ENCODE peak calls at places on chromosome 9, in eight cellular contexts. U, K, E, I, G, H, P and Q are unnamed samples.

GRCh38 chr9:128972956-128973355 is 25.5 kb downstream of the NUP188 start:
- DNase-seq in U (no peak), K (no peak), E (no peak), I (no peak), G (no peak), H (peak), P (peak), Q (no peak)

GRCh38 chr9:110744753-110745522 is 76.3 kb downstream of the MUSK start:
- DNase-seq in U (no peak), K (no peak), E (no peak), I (no peak), G (no peak), H (peak), P (peak), Q (no peak)

GRCh38 chr9:29769019-29769418 is 2195.7 kb upstream of the C9orf72 start:
- DNase-seq in U (no peak), K (no peak), E (no peak), I (no peak), G (no peak), H (no peak), P (no peak), Q (no peak)

GRCh38 chr9:16335788-16336580 is 534.5 kb downstream of the BNC2 start:
- DNase-seq in U (no peak), K (no peak), E (no peak), I (peak), G (peak), H (peak), P (peak), Q (no peak)

GRCh38 chr9:98635374-98635773 is 73.4 kb downstream of the GABBR2 start:
- DNase-seq in U (no peak), K (no peak), E (no peak), I (no peak), G (no peak), H (no peak), P (peak), Q (no peak)

GRCh38 chr9:88544245-88544644 is 9.3 kb downstream of the NXNL2 start:
- DNase-seq in U (no peak), K (no peak), E (no peak), I (no peak), G (no peak), H (peak), P (no peak), Q (no peak)

GRCh38 chr9:84439253-84439652 is 98.7 kb upstream of the SLC28A3 start:
- DNase-seq in U (no peak), K (no peak), E (no peak), I (no peak), G (no peak), H (no peak), P (no peak), Q (no peak)

GRCh38 chr9:107174441-107174840 is 108.6 kb upstream of the RAD23B start:
- DNase-seq in U (no peak), K (no peak), E (no peak), I (no peak), G (no peak), H (no peak), P (peak), Q (no peak)

GRCh38 chr9:8570776-8571175 is 771.2 kb upstream of the DMAC1 start:
- DNase-seq in U (no peak), K (no peak), E (no peak), I (no peak), G (no peak), H (no peak), P (no peak), Q (no peak)

GRCh38 chr9:82763631-82764030 is 299.3 kb downstream of the RASEF start:
- DNase-seq in U (no peak), K (no peak), E (peak), I (no peak), G (no peak), H (peak), P (no peak), Q (no peak)

GRCh38 chr9:113590991-113591898 is 127.7 kb downstream of the RGS3 start:
- DNase-seq in U (peak), K (peak), E (peak), I (peak), G (no peak), H (peak), P (peak), Q (no peak)

GRCh38 chr9:115717711-115718173 is 435.8 kb upstream of the PAPPA start:
- DNase-seq in U (no peak), K (no peak), E (no peak), I (no peak), G (no peak), H (no peak), P (peak), Q (no peak)

GRCh38 chr9:115715656-115716055 is 437.9 kb upstream of the PAPPA start:
- DNase-seq in U (no peak), K (no peak), E (no peak), I (no peak), G (no peak), H (no peak), P (no peak), Q (no peak)

GRCh38 chr9:115717298-115717697 is 436.3 kb upstream of the PAPPA start:
- DNase-seq in U (no peak), K (no peak), E (no peak), I (no peak), G (no peak), H (no peak), P (no peak), Q (no peak)
- H3K27ac ChIP-seq in U (no peak), K (no peak), E (no peak), I (no peak), G (no peak), H (no peak), P (no peak), Q (no peak)

DNA sequence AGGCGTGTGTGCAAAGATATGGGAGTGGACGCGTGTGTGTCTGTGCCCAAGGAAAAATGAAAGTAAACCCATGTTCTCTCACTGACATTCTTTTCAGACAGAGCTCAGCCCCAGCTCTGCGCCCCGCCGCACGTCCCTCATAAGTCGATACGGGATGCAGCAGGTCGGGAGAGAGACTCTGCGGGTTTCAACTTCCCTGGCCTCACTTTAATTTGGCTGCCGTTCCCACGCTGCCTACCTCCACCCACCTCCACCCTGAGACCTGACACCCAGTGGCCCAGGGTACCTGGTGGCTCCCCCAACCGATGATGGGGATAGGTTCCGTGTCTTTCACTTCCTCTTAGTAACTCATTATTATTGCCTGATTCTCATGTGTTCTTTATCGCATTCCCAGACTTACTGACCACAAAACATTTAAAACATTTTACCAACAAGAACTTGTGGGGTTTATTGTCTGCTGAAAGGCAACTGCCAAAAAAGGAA is 19.4 kb downstream of the LHX2 start:
- DNase-seq in U (no peak), K (no peak), E (no peak), I (peak), G (no peak), H (no peak), P (peak), Q (no peak)
- H3K27ac ChIP-seq in U (no peak), K (no peak), E (no peak), I (no peak), G (no peak), H (no peak), P (no peak), Q (no peak)

DNA sequence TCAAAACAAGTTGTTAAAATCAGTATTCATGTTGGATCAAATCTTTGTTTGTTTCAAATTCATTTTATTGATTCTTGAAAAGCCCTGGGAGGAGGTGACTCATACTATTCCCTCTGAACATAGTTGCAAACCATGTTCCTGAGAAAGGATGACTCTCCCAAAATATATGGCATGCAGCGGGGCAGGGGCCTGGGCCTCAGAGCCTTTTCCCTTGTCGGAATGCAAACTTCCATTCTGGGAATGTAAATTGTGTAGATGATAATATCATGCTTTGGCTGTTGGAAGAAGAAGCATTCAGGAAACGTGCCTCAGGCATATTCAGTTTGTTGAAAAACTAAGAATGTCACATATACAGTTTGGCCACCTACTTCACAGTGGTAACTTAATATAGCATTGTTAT is 242.0 kb downstream of the AUH start:
- DNase-seq in U (no peak), K (no peak), E (no peak), I (no peak), G (no peak), H (no peak), P (peak), Q (no peak)
- H3K27ac ChIP-seq in U (no peak), K (no peak), E (no peak), I (no peak), G (peak), H (no peak), P (peak), Q (no peak)

GRCh38 chr9:115162946-115163345 is 45.0 kb upstream of the TNC start:
- DNase-seq in U (no peak), K (no peak), E (no peak), I (no peak), G (no peak), H (no peak), P (no peak), Q (no peak)

GRCh38 chr9:115164511-115164974 is 46.6 kb upstream of the TNC start:
- DNase-seq in U (no peak), K (no peak), E (peak), I (peak), G (no peak), H (no peak), P (peak), Q (no peak)

GRCh38 chr9:115167175-115167574 is 49.2 kb upstream of the TNC start:
- DNase-seq in U (no peak), K (no peak), E (no peak), I (no peak), G (no peak), H (no peak), P (peak), Q (no peak)

GRCh38 chr9:115169003-115169402 is 51.0 kb upstream of the TNC start:
- DNase-seq in U (no peak), K (no peak), E (no peak), I (no peak), G (no peak), H (no peak), P (no peak), Q (no peak)

DNA sequence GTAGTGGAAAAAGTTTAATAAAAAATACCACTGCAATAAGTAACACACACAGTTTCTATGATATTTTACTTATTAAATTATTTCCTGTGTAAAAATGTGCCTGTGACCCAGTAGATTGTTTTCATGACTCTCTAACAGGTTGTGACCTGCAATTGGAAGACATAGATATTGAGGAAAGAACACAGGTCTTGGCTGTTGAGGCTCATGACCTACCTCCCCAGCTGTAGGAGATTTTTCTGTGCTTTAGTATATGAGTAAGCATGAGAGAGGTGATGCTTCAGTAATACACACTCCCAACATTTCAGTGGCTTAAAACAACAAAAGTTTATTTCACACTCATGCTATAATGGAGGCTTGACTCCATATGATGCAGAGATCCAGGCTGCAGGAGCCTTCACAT is 47.3 kb upstream of the TNC start:
- DNase-seq in U (no peak), K (no peak), E (no peak), I (no peak), G (no peak), H (no peak), P (no peak), Q (no peak)
- H3K27ac ChIP-seq in U (no peak), K (no peak), E (no peak), I (no peak), G (no peak), H (no peak), P (no peak), Q (no peak)

GRCh38 chr9:93190133-93190525 is 6.2 kb downstream of the WNK2 start:
- DNase-seq in U (no peak), K (no peak), E (no peak), I (no peak), G (no peak), H (no peak), P (no peak), Q (no peak)
- H3K27ac ChIP-seq in U (no peak), K (no peak), E (no peak), I (no peak), G (no peak), H (no peak), P (no peak), Q (no peak)

DNA sequence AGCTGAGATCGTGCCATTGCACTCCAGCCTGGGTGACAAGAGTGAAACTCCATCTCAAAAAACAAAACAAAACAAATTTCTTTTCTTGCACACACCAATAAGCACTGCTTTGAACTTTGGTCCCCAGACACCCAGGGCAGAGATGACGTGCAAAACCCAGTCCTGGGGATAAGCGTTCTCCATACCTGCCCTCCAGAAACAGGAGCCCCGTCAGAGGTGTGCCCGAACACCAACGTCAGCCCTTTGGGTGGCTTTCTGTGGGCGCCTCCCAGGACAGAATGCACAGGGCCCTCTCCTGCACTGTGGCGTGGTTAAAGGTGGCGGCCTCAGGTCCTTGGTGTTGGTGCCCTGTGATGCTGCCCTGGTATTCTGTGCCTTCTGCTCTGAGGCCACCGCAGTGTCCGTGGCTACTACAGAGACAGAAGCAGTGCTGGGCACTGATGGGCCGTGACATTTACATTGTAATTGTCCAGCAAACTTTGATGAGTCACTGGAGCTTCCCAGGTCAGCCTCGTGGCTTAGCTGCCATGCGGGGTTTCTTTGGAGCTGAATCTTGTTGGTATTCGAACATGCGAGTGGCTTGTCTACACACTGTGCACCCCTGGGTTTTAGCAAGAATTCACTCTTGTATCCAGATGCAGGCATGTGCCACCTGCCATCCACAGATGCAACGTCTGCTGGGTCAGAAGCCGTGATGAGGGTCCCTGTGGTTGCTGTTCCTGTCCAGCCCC is 9.8 kb downstream of the PPP1R26 start:
- DNase-seq in U (no peak), K (no peak), E (no peak), I (peak), G (no peak), H (no peak), P (no peak), Q (no peak)
- H3K27ac ChIP-seq in U (no peak), K (no peak), E (no peak), I (no peak), G (no peak), H (no peak), P (no peak), Q (no peak)